ENCODE peak calls at places on chromosome 11, in six cellular contexts. M is upper lobe of right lung, Y is bronchial epithelial cell, K is pancreas, C is breast epithelium, R is foreskin fibroblast. J is an unnamed sample.

GRCh38 chr11:126163074-126163700 is 48.3 kb downstream of the RPUSD4 start:
- DNase-seq in R (peak; percentile 93), K (no peak), C (no peak), Y (peak; percentile 52), M (no peak), J (no peak)

GRCh38 chr11:125110506-125110905 is 920 bp downstream of the TMEM218 start:
- DNase-seq in Y (no peak), K (no peak), M (no peak), C (no peak), R (no peak), J (no peak)

GRCh38 chr11:100739636-100740035 is 52.5 kb downstream of the ARHGAP42 start:
- DNase-seq in C (no peak), K (no peak), M (no peak), R (peak; percentile 74), Y (peak; percentile 54), J (no peak)

GRCh38 chr11:94754819-94755218 is 13.3 kb upstream of the AMOTL1 start:
- DNase-seq in C (no peak), R (no peak), Y (peak; percentile 64), M (no peak), K (no peak), J (no peak)

GRCh38 chr11:9896902-9897301 is 233.0 kb downstream of the SWAP70 start:
- DNase-seq in R (no peak), K (no peak), Y (peak; percentile 9), M (no peak), C (no peak), J (no peak)

GRCh38 chr11:69333149-69333710 is 39.3 kb downstream of the MYEOV start:
- DNase-seq in Y (no peak), K (no peak), R (no peak), C (no peak), M (no peak), J (no peak)

GRCh38 chr11:1925373-1926155 is 6.1 kb downstream of the TNNT3 start:
- DNase-seq in Y (no peak), R (no peak), C (no peak), M (no peak), K (peak; percentile 60), J (no peak)

GRCh38 chr11:46251954-46252353 is 25.5 kb upstream of the CREB3L1 start:
- DNase-seq in M (no peak), R (no peak), C (no peak), K (no peak), Y (no peak), J (no peak)

GRCh38 chr11:121716060-121716459 is 263.3 kb upstream of the SORL1-AS1 start:
- DNase-seq in Y (no peak), K (no peak), C (no peak), R (peak; percentile 41), M (no peak), J (no peak)

GRCh38 chr11:93541884-93542752 is 1.1 kb downstream of the SMCO4 start:
- DNase-seq in M (peak; percentile 78), Y (peak; percentile 71), R (peak; percentile 52), C (no peak), K (no peak), J (peak; percentile 36)

GRCh38 chr11:6473481-6474422 is at the start of gene TRIM3:
- DNase-seq in R (peak; percentile 86), C (peak; percentile 92), Y (peak; percentile 71), K (peak; percentile 96), M (peak; percentile 97), J (peak; percentile 75)
- TF ChIP-seq CTCF in R (peak; percentile 56), C (no peak), Y (peak; percentile 58), K (no peak), M (peak; percentile 24), J (no peak)

GRCh38 chr11:103924166-103925013 is 112.0 kb upstream of the DDI1 start:
- DNase-seq in C (no peak), R (no peak), M (no peak), K (no peak), Y (no peak), J (no peak)

GRCh38 chr11:103928040-103928555 is 108.3 kb upstream of the DDI1 start:
- DNase-seq in K (no peak), R (no peak), Y (no peak), M (no peak), C (no peak), J (no peak)

GRCh38 chr11:103929168-103929903 is 107.1 kb upstream of the DDI1 start:
- DNase-seq in C (no peak), Y (no peak), M (no peak), K (no peak), R (no peak), J (no peak)

GRCh38 chr11:103926990-103927389 is 109.5 kb upstream of the DDI1 start:
- DNase-seq in Y (no peak), M (no peak), K (no peak), R (no peak), C (no peak), J (no peak)

DNA sequence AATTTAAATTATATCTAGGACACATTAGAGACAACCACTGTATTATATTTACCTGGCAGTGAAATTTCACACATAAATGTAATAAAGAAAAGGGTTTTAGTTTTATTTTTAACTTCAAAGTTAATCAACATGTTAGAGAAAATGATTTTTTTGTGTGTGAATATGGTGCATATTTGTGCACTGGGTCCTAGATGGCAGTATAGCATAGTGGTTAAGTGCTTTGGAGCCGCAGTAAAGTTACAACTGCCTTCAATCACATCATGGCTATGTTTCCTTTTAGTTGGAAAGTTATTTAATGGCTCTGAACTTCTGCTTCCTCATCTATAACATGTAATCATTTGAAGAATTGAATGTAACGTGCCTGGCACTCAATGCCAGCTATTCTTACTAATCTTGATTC is 108.9 kb upstream of the DDI1 start:
- DNase-seq in K (no peak), C (no peak), M (no peak), Y (peak; percentile 33), R (no peak), J (no peak)
- TF ChIP-seq CTCF in K (no peak), C (no peak), M (peak; percentile 33), Y (peak; percentile 43), R (peak; percentile 44), J (no peak)

DNA sequence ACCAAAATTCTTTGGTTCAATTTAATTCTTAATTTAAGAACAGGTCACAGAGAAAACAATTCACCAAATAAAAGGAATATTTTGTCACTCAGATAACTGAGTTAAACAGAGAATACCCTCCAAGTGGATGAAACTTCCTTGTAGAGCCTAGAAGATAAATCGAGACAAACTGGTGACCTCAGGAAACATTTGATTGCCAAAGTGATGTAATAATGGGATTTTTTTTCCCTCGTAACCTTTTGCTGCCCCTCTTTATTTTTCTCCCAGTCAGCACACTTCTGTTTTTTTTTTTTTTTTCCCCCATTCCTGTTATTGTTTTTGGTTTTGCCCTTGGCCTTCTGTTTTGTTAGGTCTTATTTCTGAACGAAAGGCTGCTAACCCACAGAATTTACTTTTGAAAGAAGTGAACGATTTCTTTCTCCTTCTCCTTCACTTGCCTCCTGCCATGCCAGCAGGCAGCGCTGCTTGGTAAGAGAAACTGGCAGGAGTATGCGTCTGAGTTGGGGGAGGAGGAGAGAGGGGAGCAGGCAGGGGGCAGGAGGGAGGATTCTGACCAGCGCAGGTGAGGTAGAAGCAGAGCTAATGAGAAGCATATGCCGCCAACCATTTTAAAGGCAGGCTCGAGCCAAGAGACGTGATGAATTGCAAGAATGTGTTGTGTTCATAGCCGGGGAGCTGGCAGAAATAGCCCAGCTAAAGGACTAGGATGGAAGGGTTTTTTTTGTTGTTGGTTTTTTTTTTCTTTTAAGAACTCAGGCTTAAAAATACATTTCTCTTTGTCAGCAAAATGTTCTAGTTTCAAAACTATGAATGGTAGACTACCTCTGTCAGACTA is 121.9 kb upstream of the MTMR2 start:
- DNase-seq in R (peak; percentile 62), Y (peak; percentile 20), C (peak; percentile 83), M (no peak), K (no peak), J (no peak)
- TF ChIP-seq CTCF in R (peak; percentile 23), Y (no peak), C (no peak), M (peak; percentile 10), K (no peak), J (no peak)

GRCh38 chr11:92346220-92346619 is 121.6 kb downstream of the FAT3 start:
- DNase-seq in C (no peak), R (no peak), Y (no peak), M (no peak), K (no peak), J (no peak)

GRCh38 chr11:92342034-92342433 is 117.4 kb downstream of the FAT3 start:
- DNase-seq in Y (no peak), K (no peak), M (no peak), R (no peak), C (no peak), J (no peak)

GRCh38 chr11:92342886-92343285 is 118.3 kb downstream of the FAT3 start:
- DNase-seq in M (no peak), K (no peak), Y (no peak), C (no peak), R (no peak), J (no peak)

GRCh38 chr11:92340839-92341238 is 116.2 kb downstream of the FAT3 start:
- DNase-seq in K (no peak), R (no peak), M (no peak), Y (peak; percentile 29), C (no peak), J (no peak)
- TF ChIP-seq CTCF in K (peak; percentile 8), R (peak; percentile 50), M (peak; percentile 15), Y (peak; percentile 71), C (no peak), J (no peak)